ENCODE peak calls at places on chromosome 16, in ten cellular contexts. W, B, X, O, Y, T, Q, D, G and H are unnamed samples.

GRCh38 chr16:9437115-9437514 is 345.7 kb downstream of the HAPSTR1 start:
- DNase-seq in G (no peak), D (no peak), B (no peak), T (no peak), O (no peak), W (no peak), X (no peak), Y (peak; percentile 17), Q (no peak), H (no peak)

GRCh38 chr16:81231014-81231413 is 7.5 kb upstream of the BCO1 start:
- DNase-seq in Y (no peak), B (no peak), W (no peak), Q (no peak), G (no peak), X (no peak), D (no peak), T (no peak), O (no peak), H (no peak)

GRCh38 chr16:88358033-88358481 is 24.7 kb upstream of the ZNF469 start:
- DNase-seq in W (no peak), B (no peak), X (no peak), Q (no peak), G (no peak), D (no peak), Y (no peak), O (no peak), T (no peak), H (no peak)

GRCh38 chr16:67767953-67768352 is 38.4 kb downstream of the RANBP10 start:
- DNase-seq in X (peak; percentile 66), W (no peak), D (peak; percentile 13), Q (no peak), T (no peak), B (peak; percentile 5), Y (peak; percentile 34), O (peak; percentile 32), G (peak; percentile 87), H (no peak)

GRCh38 chr16:59224426-59224825 is 490.3 kb upstream of the GOT2 start:
- DNase-seq in O (no peak), D (no peak), T (no peak), X (no peak), W (no peak), Q (no peak), Y (no peak), B (no peak), G (no peak), H (no peak)

GRCh38 chr16:1457489-1458245 is 13.3 kb upstream of the CCDC154 start:
- DNase-seq in T (no peak), B (no peak), Y (no peak), X (no peak), G (no peak), O (no peak), Q (no peak), W (no peak), D (no peak), H (no peak)

GRCh38 chr16:84532299-84532724 is 27.9 kb upstream of the MEAK7 start:
- DNase-seq in X (peak; percentile 96), B (peak; percentile 88), W (no peak), O (peak; percentile 75), G (peak; percentile 96), Y (peak; percentile 100), T (no peak), D (peak; percentile 99), Q (peak; percentile 42), H (no peak)

GRCh38 chr16:67857547-67858233 is 10.2 kb upstream of the CENPT start:
- DNase-seq in Q (peak; percentile 77), G (peak; percentile 97), W (no peak), T (no peak), O (peak; percentile 53), X (peak; percentile 96), B (peak; percentile 92), Y (peak; percentile 99), D (peak; percentile 99), H (no peak)

GRCh38 chr16:57694556-57695377 is at the start of gene DRC7:
- DNase-seq in G (peak; percentile 30), T (no peak), B (no peak), X (peak; percentile 47), D (no peak), Q (no peak), O (no peak), Y (peak; percentile 72), W (peak; percentile 21), H (no peak)

GRCh38 chr16:66661210-66661560 is 35.4 kb downstream of the CMTM4 start:
- DNase-seq in Y (no peak), W (no peak), G (no peak), D (no peak), O (no peak), Q (no peak), B (no peak), X (no peak), T (no peak), H (no peak)

GRCh38 chr16:86256995-86257394 is 253.3 kb upstream of the FOXF1 start:
- DNase-seq in B (no peak), O (no peak), X (peak; percentile 3), Q (no peak), G (no peak), T (no peak), W (no peak), Y (no peak), D (no peak), H (no peak)

GRCh38 chr16:30136971-30137601 is 14.1 kb upstream of the MAPK3 start:
- DNase-seq in O (no peak), B (no peak), G (no peak), X (no peak), D (no peak), T (no peak), Y (no peak), W (no peak), Q (no peak), H (no peak)

GRCh38 chr16:9260665-9261064 is 169.2 kb downstream of the HAPSTR1 start:
- DNase-seq in G (no peak), O (no peak), Y (no peak), B (no peak), Q (no peak), D (no peak), W (no peak), X (no peak), T (no peak), H (no peak)

GRCh38 chr16:9095171-9095570 is 3.7 kb downstream of the HAPSTR1 start:
- DNase-seq in O (no peak), B (no peak), W (no peak), Y (no peak), T (no peak), D (no peak), G (no peak), X (no peak), Q (no peak), H (no peak)